ENCODE peak calls at places on chromosome 13, in eight cellular contexts. Q is MCF 10A; W is effector memory CD8-positive, alpha-beta T cell; H is A549; L is stimulated activated CD4-positive, alpha-beta T cell treated with anti-CD3 and anti-CD28 coated beads, Interleukin-12 subunit alpha, Interleukin-12 subunit beta, amount 100 ng/mL, for 4 hours; N is left colon; T is T-helper 22 cell; X is NCI-H345. P is an unnamed sample.

GRCh38 chr13:20461481-20461859 is 64.2 kb downstream of the CRYL1 start:
- DNase-seq in Q (peak; percentile 36), W (no peak), H (no peak), L (no peak), N (no peak), T (no peak), X (no peak), P (no peak)

GRCh38 chr13:66965146-66965545 is 265.0 kb downstream of the PCDH9 start:
- DNase-seq in Q (no peak), W (no peak), H (no peak), L (no peak), N (no peak), T (no peak), X (no peak), P (no peak)

GRCh38 chr13:41500501-41500900 is 43.2 kb downstream of the RGCC start:
- DNase-seq in Q (peak; percentile 45), W (no peak), H (no peak), L (no peak), N (peak; percentile 39), T (no peak), X (no peak), P (no peak)

GRCh38 chr13:77430377-77430951 is 103.6 kb upstream of the MYCBP2 start:
- DNase-seq in Q (no peak), W (no peak), H (no peak), L (no peak), N (no peak), T (no peak), X (no peak), P (no peak)

GRCh38 chr13:23671367-23671766 is 101.2 kb downstream of the TNFRSF19 start:
- DNase-seq in Q (no peak), W (no peak), H (no peak), L (no peak), N (no peak), T (no peak), X (no peak), P (no peak)

GRCh38 chr13:35954207-35954560 is 177.0 kb downstream of the DCLK1 start:
- DNase-seq in Q (no peak), W (no peak), H (no peak), L (no peak), N (no peak), T (no peak), X (no peak), P (no peak)

GRCh38 chr13:72400859-72401258 is 326.6 kb downstream of the MZT1 start:
- DNase-seq in Q (no peak), W (no peak), H (no peak), L (no peak), N (no peak), T (no peak), X (no peak), P (no peak)

GRCh38 chr13:74250738-74251190 is 116.6 kb upstream of the KLF12 start:
- DNase-seq in Q (peak; percentile 69), W (no peak), H (no peak), L (no peak), N (no peak), T (no peak), X (no peak), P (no peak)

GRCh38 chr13:43787998-43788397 is 1.2 kb upstream of the ENOX1 start:
- DNase-seq in Q (peak; percentile 52), W (no peak), H (peak; percentile 51), L (no peak), N (no peak), T (no peak), X (no peak), P (no peak)

GRCh38 chr13:110565296-110565695 is 3.8 kb upstream of the RAB20 start:
- DNase-seq in Q (peak; percentile 25), W (no peak), H (no peak), L (no peak), N (no peak), T (no peak), X (no peak), P (peak; percentile 52)

GRCh38 chr13:20901668-20902437 is 693 bp downstream of the XPO4 start:
- DNase-seq in Q (peak; percentile 66), W (peak; percentile 15), H (peak; percentile 42), L (peak; percentile 32), N (peak; percentile 55), T (peak; percentile 2), X (peak; percentile 18), P (peak; percentile 82)

GRCh38 chr13:93670858-93671257 is 444.3 kb downstream of the GPC6 start:
- DNase-seq in Q (no peak), W (no peak), H (no peak), L (no peak), N (no peak), T (no peak), X (no peak), P (no peak)

GRCh38 chr13:101521371-101521770 is 68.9 kb downstream of the ITGBL1 start:
- DNase-seq in Q (no peak), W (no peak), H (no peak), L (no peak), N (no peak), T (no peak), X (no peak), P (no peak)